ENCODE peak calls at places on chromosomes 7 and 10, in six cellular contexts. O is ELR; B is hippocampal formation; I is left cardiac atrium; G is stimulated activated effector memory CD8-positive, alpha-beta T cell treated with anti-CD3 and anti-CD28 coated beads, Interleukin-12 subunit alpha, Interleukin-12 subunit beta, amount 100 ng/mL, for 72 hours; K is NCI-H69. N is an unnamed sample.

GRCh38 chr10:3140280-3140679 is 32.3 kb downstream of the PITRM1 start:
- DNase-seq in O (no peak), B (no peak), I (no peak), G (no peak), K (no peak), N (no peak)

GRCh38 chr7:92831716-92832622 is 4.4 kb downstream of the CDK6 start:
- DNase-seq in O (peak), B (no peak), I (no peak), G (no peak), K (peak), N (no peak)

GRCh38 chr10:133378251-133379096 is 588 bp upstream of the PAOX start:
- DNase-seq in O (peak), B (peak), I (peak), G (peak), K (peak), N (peak)

GRCh38 chr7:109121599-109122300 is 552.1 kb downstream of the DNAJB9 start:
- DNase-seq in O (no peak), B (no peak), I (no peak), G (no peak), K (no peak), N (no peak)

GRCh38 chr7:41203542-41203941 is 499.3 kb downstream of the INHBA start:
- DNase-seq in O (no peak), B (no peak), I (no peak), G (no peak), K (no peak), N (no peak)

GRCh38 chr7:35386816-35387429 is 133.0 kb upstream of the TBX20 start:
- DNase-seq in O (no peak), B (no peak), I (peak), G (no peak), K (no peak), N (peak)

GRCh38 chr7:2812831-2813230 is 31.3 kb downstream of the GNA12 start:
- DNase-seq in O (no peak), B (no peak), I (no peak), G (no peak), K (no peak), N (no peak)

GRCh38 chr7:143405671-143406352 is 2.8 kb downstream of the EPHA1 start:
- DNase-seq in O (no peak), B (no peak), I (no peak), G (no peak), K (peak), N (no peak)

GRCh38 chr7:97015787-97016391 is 8.7 kb downstream of the DLX5 start:
- DNase-seq in O (no peak), B (no peak), I (no peak), G (peak), K (no peak), N (no peak)

GRCh38 chr7:73977626-73978618 is 50.1 kb upstream of the ELN start:
- DNase-seq in O (no peak), B (no peak), I (no peak), G (no peak), K (no peak), N (peak)

GRCh38 chr10:5658871-5659618 is 7.3 kb downstream of the ASB13 start:
- DNase-seq in O (no peak), B (no peak), I (no peak), G (no peak), K (no peak), N (no peak)

GRCh38 chr7:96269246-96269994 is 52.5 kb downstream of the SLC25A13 start:
- DNase-seq in O (no peak), B (no peak), I (no peak), G (no peak), K (no peak), N (no peak)

GRCh38 chr7:82163586-82163985 is 280.0 kb downstream of the CACNA2D1 start:
- DNase-seq in O (no peak), B (no peak), I (no peak), G (no peak), K (peak), N (no peak)

GRCh38 chr7:88072036-88072714 is 138.1 kb downstream of the ADAM22 start:
- DNase-seq in O (no peak), B (no peak), I (no peak), G (no peak), K (peak), N (no peak)

GRCh38 chr10:114233432-114233831 is 5.6 kb upstream of the VWA2 start:
- DNase-seq in O (no peak), B (no peak), I (no peak), G (no peak), K (no peak), N (no peak)

GRCh38 chr10:110802551-110803238 is 69.0 kb upstream of the PDCD4 start:
- DNase-seq in O (peak), B (peak), I (peak), G (no peak), K (peak), N (peak)

GRCh38 chr7:128827971-128828711 is 2.1 kb upstream of the FLNC start:
- DNase-seq in O (peak), B (no peak), I (peak), G (no peak), K (no peak), N (peak)

GRCh38 chr10:115772606-115773005 is 500.4 kb downstream of the GFRA1 start:
- DNase-seq in O (peak), B (no peak), I (no peak), G (no peak), K (no peak), N (no peak)

GRCh38 chr10:4767033-4767814 is 58.8 kb upstream of the AKR1E2 start:
- DNase-seq in O (peak), B (no peak), I (no peak), G (no peak), K (peak), N (no peak)

N was measured in right cardiac atrium.